ENCODE peak calls at places on chromosome 9, in eight cellular contexts. S, D, Q, H, J, E, I and L are unnamed samples.

GRCh38 chr9:133914483-133915342 is 77.4 kb downstream of the VAV2 start:
- DNase-seq in S (no peak), D (no peak), Q (peak), H (no peak), J (no peak), E (no peak), I (no peak), L (no peak)

GRCh38 chr9:79123419-79123818 is 448.3 kb upstream of the TLE4 start:
- DNase-seq in S (no peak), D (no peak), Q (no peak), H (no peak), J (no peak), E (peak), I (no peak), L (no peak)

GRCh38 chr9:93931905-93932304 is 23.2 kb downstream of the BARX1 start:
- DNase-seq in S (no peak), D (no peak), Q (no peak), H (no peak), J (no peak), E (no peak), I (no peak), L (no peak)

GRCh38 chr9:128054090-128054489 is 13.0 kb downstream of the NAIF1 start:
- DNase-seq in S (no peak), D (no peak), Q (no peak), H (no peak), J (no peak), E (no peak), I (no peak), L (no peak)

GRCh38 chr9:1267581-1267980 is 217.4 kb downstream of the DMRT2 start:
- DNase-seq in S (no peak), D (no peak), Q (peak), H (no peak), J (no peak), E (no peak), I (no peak), L (no peak)

GRCh38 chr9:115133649-115134048 is 15.7 kb upstream of the TNC start:
- DNase-seq in S (no peak), D (no peak), Q (no peak), H (no peak), J (no peak), E (peak), I (no peak), L (no peak)

GRCh38 chr9:137055385-137056364 is 1.8 kb upstream of the ENTPD2 start:
- DNase-seq in S (peak), D (peak), Q (peak), H (no peak), J (peak), E (peak), I (peak), L (peak)

GRCh38 chr9:95512751-95513120 is 4.0 kb downstream of the PTCH1 start:
- DNase-seq in S (no peak), D (no peak), Q (no peak), H (no peak), J (no peak), E (no peak), I (no peak), L (no peak)

GRCh38 chr9:107675476-107676264 is 186.1 kb upstream of the KLF4 start:
- DNase-seq in S (no peak), D (no peak), Q (no peak), H (no peak), J (no peak), E (no peak), I (no peak), L (no peak)

GRCh38 chr9:107671588-107671987 is 182.0 kb upstream of the KLF4 start:
- DNase-seq in S (no peak), D (no peak), Q (no peak), H (no peak), J (no peak), E (no peak), I (no peak), L (no peak)

GRCh38 chr9:107674937-107675277 is 185.3 kb upstream of the KLF4 start:
- DNase-seq in S (no peak), D (no peak), Q (no peak), H (no peak), J (peak), E (no peak), I (peak), L (peak)

GRCh38 chr9:107674252-107674936 is 184.8 kb upstream of the KLF4 start:
- DNase-seq in S (no peak), D (no peak), Q (no peak), H (no peak), J (no peak), E (no peak), I (no peak), L (no peak)
- H3K4me3 ChIP-seq in S (no peak), D (no peak), Q (no peak), H (no peak), J (no peak), E (no peak), I (no peak), L (no peak)

GRCh38 chr9:5428794-5429528 is 8.8 kb downstream of the PLGRKT start:
- DNase-seq in S (no peak), D (no peak), Q (no peak), H (no peak), J (no peak), E (no peak), I (no peak), L (no peak)

GRCh38 chr9:5427005-5427404 is 10.7 kb downstream of the PLGRKT start:
- DNase-seq in S (no peak), D (no peak), Q (no peak), H (no peak), J (no peak), E (no peak), I (no peak), L (no peak)

GRCh38 chr9:5429873-5430564 is 7.7 kb downstream of the PLGRKT start:
- DNase-seq in S (no peak), D (no peak), Q (no peak), H (no peak), J (no peak), E (no peak), I (no peak), L (no peak)

GRCh38 chr9:5428172-5428571 is 9.6 kb downstream of the PLGRKT start:
- DNase-seq in S (no peak), D (no peak), Q (no peak), H (no peak), J (no peak), E (no peak), I (no peak), L (no peak)

DNA sequence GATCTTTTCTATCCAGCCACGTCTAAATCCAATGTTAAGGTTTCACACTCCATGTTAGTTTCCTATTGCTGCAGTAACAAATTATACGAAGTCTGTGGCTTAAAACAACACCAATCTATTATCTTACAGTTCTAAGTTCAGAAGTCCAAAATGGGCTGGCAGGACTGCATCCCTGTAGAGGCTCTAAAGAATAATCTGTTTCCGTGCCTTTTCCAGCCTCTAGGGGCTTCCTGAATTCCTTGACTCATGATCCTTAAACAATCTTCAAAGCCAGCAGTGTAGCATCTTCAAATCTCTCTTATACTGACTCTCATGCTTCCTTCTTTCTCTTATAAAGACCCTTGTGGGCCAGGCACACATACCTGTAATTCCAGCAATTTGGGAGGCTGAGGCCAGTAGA is 6.8 kb downstream of the PLGRKT start:
- DNase-seq in S (no peak), D (no peak), Q (no peak), H (no peak), J (no peak), E (no peak), I (no peak), L (no peak)
- TF ChIP-seq CTCF in S (no peak), D (no peak), Q (no peak), H (no peak), J (no peak), E (peak), I (no peak), L (no peak)

GRCh38 chr9:113621309-113621791 is 157.8 kb downstream of the RGS3 start:
- DNase-seq in S (peak), D (no peak), Q (peak), H (peak), J (peak), E (peak), I (peak), L (peak)
- TF ChIP-seq POLR2A in S (no peak), D (no peak), Q (no peak), H (no peak), J (no peak), E (peak), I (no peak), L (no peak)

GRCh38 chr9:135910757-135911156 is 3.4 kb upstream of the CAMSAP1 start:
- DNase-seq in S (no peak), D (no peak), Q (no peak), H (peak), J (no peak), E (no peak), I (no peak), L (peak)

GRCh38 chr9:135916998-135917397 is 9.7 kb upstream of the CAMSAP1 start:
- DNase-seq in S (no peak), D (no peak), Q (no peak), H (no peak), J (no peak), E (no peak), I (no peak), L (no peak)

GRCh38 chr9:135910197-135910596 is 2.9 kb upstream of the CAMSAP1 start:
- DNase-seq in S (no peak), D (no peak), Q (no peak), H (peak), J (no peak), E (no peak), I (no peak), L (peak)

GRCh38 chr9:135919318-135919717 is 12.0 kb upstream of the CAMSAP1 start:
- DNase-seq in S (no peak), D (no peak), Q (no peak), H (peak), J (no peak), E (no peak), I (no peak), L (peak)

GRCh38 chr9:135914921-135915320 is 7.6 kb upstream of the CAMSAP1 start:
- DNase-seq in S (no peak), D (no peak), Q (no peak), H (peak), J (no peak), E (peak), I (no peak), L (no peak)
- H3K4me3 ChIP-seq in S (no peak), D (no peak), Q (no peak), H (no peak), J (no peak), E (no peak), I (no peak), L (no peak)

DNA sequence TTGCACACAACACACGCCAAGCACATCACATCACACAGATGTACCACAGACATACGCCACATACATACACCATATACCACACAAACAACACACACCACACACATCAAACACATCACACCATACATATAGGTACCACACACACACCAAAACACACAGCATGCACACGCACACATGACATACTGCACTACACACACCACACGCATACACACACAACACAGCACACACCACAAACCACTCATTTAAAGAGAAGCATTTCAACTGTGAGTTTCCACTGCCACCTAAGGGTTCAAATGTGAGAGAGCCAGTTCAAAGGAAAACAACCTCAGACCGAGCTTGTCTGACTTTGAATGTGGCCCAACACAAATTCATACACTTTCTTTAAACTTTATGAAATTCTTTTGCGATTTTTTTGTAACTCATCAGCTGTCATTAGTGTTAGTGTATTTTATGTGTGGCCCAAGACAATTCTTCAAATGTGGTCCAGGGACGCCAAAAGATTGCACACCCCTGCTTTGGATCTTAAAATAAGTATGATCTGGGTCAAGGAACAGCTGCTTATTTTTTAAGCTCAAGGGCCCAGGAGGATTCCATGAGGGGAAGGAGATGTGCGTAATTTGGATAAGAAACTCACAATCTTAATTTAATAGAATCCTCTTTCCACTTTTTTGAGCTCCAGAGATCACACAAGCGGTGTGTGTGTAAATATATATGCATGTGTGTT is 494.6 kb downstream of the GADD45G start:
- DNase-seq in S (no peak), D (peak), Q (no peak), H (no peak), J (no peak), E (peak), I (no peak), L (no peak)
- TF ChIP-seq CTCF in S (peak), D (peak), Q (peak), H (peak), J (peak), E (peak), I (peak), L (no peak)